ENCODE peak calls at places on chromosomes 5 and 9, in six cellular contexts. One of them, this sample, is unnamed.

GRCh38 chr9:82031538-82032280 is 43.1 kb downstream of the SPATA31D1 start:
- DNase-seq in lower lobe of right lung: no peak
- DNase-seq in KBM-7: no peak
- DNase-seq in SIG-M5: no peak
- DNase-seq in EL: peak; percentile 54
- DNase-seq in activated naive CD8-positive, alpha-beta T cell treated with anti-CD3 and anti-CD28 coated beads for 36 hours: no peak
- DNase-seq in this sample: peak; percentile 60

GRCh38 chr5:168592014-168592368 is 12.8 kb upstream of the PANK3 start:
- DNase-seq in lower lobe of right lung: no peak
- DNase-seq in KBM-7: no peak
- DNase-seq in SIG-M5: no peak
- DNase-seq in EL: peak; percentile 7
- DNase-seq in activated naive CD8-positive, alpha-beta T cell treated with anti-CD3 and anti-CD28 coated beads for 36 hours: no peak
- DNase-seq in this sample: peak; percentile 27

GRCh38 chr5:67268233-67269011 is 71.8 kb upstream of the CD180 start:
- DNase-seq in lower lobe of right lung: no peak
- DNase-seq in KBM-7: no peak
- DNase-seq in SIG-M5: no peak
- DNase-seq in EL: peak; percentile 92
- DNase-seq in activated naive CD8-positive, alpha-beta T cell treated with anti-CD3 and anti-CD28 coated beads for 36 hours: no peak
- DNase-seq in this sample: peak; percentile 55

GRCh38 chr9:17191095-17191494 is 56.3 kb downstream of the CNTLN start:
- DNase-seq in lower lobe of right lung: no peak
- DNase-seq in KBM-7: no peak
- DNase-seq in SIG-M5: no peak
- DNase-seq in EL: peak; percentile 18
- DNase-seq in activated naive CD8-positive, alpha-beta T cell treated with anti-CD3 and anti-CD28 coated beads for 36 hours: no peak
- DNase-seq in this sample: no peak

GRCh38 chr5:126053630-126054029 is 369.6 kb upstream of the GRAMD2B start:
- DNase-seq in lower lobe of right lung: no peak
- DNase-seq in KBM-7: no peak
- DNase-seq in SIG-M5: no peak
- DNase-seq in EL: no peak
- DNase-seq in activated naive CD8-positive, alpha-beta T cell treated with anti-CD3 and anti-CD28 coated beads for 36 hours: no peak
- DNase-seq in this sample: no peak

GRCh38 chr5:64333891-64334290 is 168.2 kb downstream of the RNF180 start:
- DNase-seq in lower lobe of right lung: no peak
- DNase-seq in KBM-7: no peak
- DNase-seq in SIG-M5: no peak
- DNase-seq in EL: no peak
- DNase-seq in activated naive CD8-positive, alpha-beta T cell treated with anti-CD3 and anti-CD28 coated beads for 36 hours: no peak
- DNase-seq in this sample: peak; percentile 74

GRCh38 chr9:130892503-130893249 is 3.9 kb downstream of the QRFP start:
- DNase-seq in lower lobe of right lung: no peak
- DNase-seq in KBM-7: no peak
- DNase-seq in SIG-M5: no peak
- DNase-seq in EL: no peak
- DNase-seq in activated naive CD8-positive, alpha-beta T cell treated with anti-CD3 and anti-CD28 coated beads for 36 hours: no peak
- DNase-seq in this sample: no peak

GRCh38 chr5:128241071-128241695 is 157.6 kb downstream of the SLC12A2 start:
- DNase-seq in lower lobe of right lung: no peak
- DNase-seq in KBM-7: no peak
- DNase-seq in SIG-M5: no peak
- DNase-seq in EL: no peak
- DNase-seq in activated naive CD8-positive, alpha-beta T cell treated with anti-CD3 and anti-CD28 coated beads for 36 hours: no peak
- DNase-seq in this sample: no peak

GRCh38 chr9:121842612-121842978 is 191.2 kb downstream of the DAB2IP start:
- DNase-seq in lower lobe of right lung: no peak
- DNase-seq in KBM-7: no peak
- DNase-seq in SIG-M5: no peak
- DNase-seq in EL: peak; percentile 71
- DNase-seq in activated naive CD8-positive, alpha-beta T cell treated with anti-CD3 and anti-CD28 coated beads for 36 hours: no peak
- DNase-seq in this sample: peak; percentile 90

This sample was measured in kidney tubule cell.